ENCODE peak calls at places on chromosomes 11 and 22, in eight cellular contexts. N, H, R, C, A, E, S and O are unnamed samples.
A peak's percentile ranks its signal among the peaks of the same experiment; 100 is the strongest.

GRCh38 chr11:93225642-93226041 is 27.9 kb upstream of the SLC36A4 start:
- DNase-seq in E (peak; percentile 26), R (peak; percentile 17), S (peak; percentile 48), N (no peak), H (no peak), A (no peak), C (no peak), O (no peak)

GRCh38 chr11:117519590-117519989 is 191.9 kb downstream of the CEP164 start:
- DNase-seq in R (no peak), N (peak; percentile 59), S (no peak), A (no peak), C (no peak), E (no peak), H (no peak), O (no peak)

GRCh38 chr11:36367806-36368680 is 72.0 kb downstream of the PRR5L start:
- DNase-seq in C (no peak), A (no peak), E (no peak), N (no peak), R (no peak), S (peak; percentile 78), H (no peak), O (no peak)

GRCh38 chr11:6587360-6587953 is 16.0 kb downstream of the RRP8 start:
- DNase-seq in N (no peak), H (no peak), A (no peak), R (no peak), E (no peak), S (no peak), C (no peak), O (no peak)

GRCh38 chr11:65636108-65636809 is 1.6 kb upstream of the SIPA1 start:
- DNase-seq in H (no peak), A (no peak), E (no peak), C (no peak), R (no peak), S (no peak), N (no peak), O (no peak)

GRCh38 chr11:68447015-68447801 is 13.3 kb upstream of the PPP6R3 start:
- DNase-seq in R (peak; percentile 41), C (peak; percentile 59), H (peak; percentile 97), A (peak; percentile 61), S (peak; percentile 74), E (peak; percentile 80), N (no peak), O (no peak)

GRCh38 chr11:100739636-100740035 is 52.5 kb downstream of the ARHGAP42 start:
- DNase-seq in H (no peak), R (no peak), C (no peak), A (no peak), N (no peak), S (peak; percentile 93), E (peak; percentile 70), O (no peak)

GRCh38 chr11:3810951-3811350 is 2.6 kb downstream of the PGAP2 start:
- DNase-seq in N (no peak), R (no peak), S (no peak), E (no peak), C (no peak), H (no peak), A (no peak), O (no peak)

GRCh38 chr11:117875397-117876048 is 935 bp downstream of the FXYD6 start:
- DNase-seq in S (no peak), N (no peak), E (peak; percentile 34), C (no peak), A (no peak), R (peak; percentile 8), H (peak; percentile 72), O (no peak)

GRCh38 chr11:125223901-125224331 is 59.4 kb downstream of the PKNOX2 start:
- DNase-seq in R (no peak), N (no peak), H (no peak), S (no peak), E (no peak), A (no peak), C (no peak), O (no peak)

GRCh38 chr22:38751422-38752346 is 4.1 kb downstream of the SUN2 start:
- DNase-seq in E (peak; percentile 95), C (peak; percentile 82), S (no peak), H (no peak), A (peak; percentile 76), N (no peak), R (peak; percentile 68), O (no peak)

GRCh38 chr11:72723508-72723907 is 28.7 kb downstream of the ARAP1 start:
- DNase-seq in S (no peak), A (no peak), E (no peak), R (no peak), H (no peak), N (no peak), C (no peak), O (no peak)

GRCh38 chr11:36243641-36244040 is 45.6 kb downstream of the COMMD9 start:
- DNase-seq in N (no peak), E (no peak), A (no peak), C (no peak), R (no peak), H (no peak), S (no peak), O (no peak)

GRCh38 chr11:101881586-101881985 is 33.2 kb upstream of the CEP126 start:
- DNase-seq in A (no peak), S (no peak), N (no peak), E (no peak), C (no peak), R (no peak), H (no peak), O (no peak)

GRCh38 chr11:73188301-73188700 is 29.8 kb upstream of the P2RY2 start:
- DNase-seq in R (no peak), N (no peak), H (no peak), C (no peak), S (no peak), E (no peak), A (no peak), O (no peak)

GRCh38 chr11:96313163-96313562 is 29.8 kb downstream of the MAML2 start:
- DNase-seq in R (no peak), H (no peak), C (no peak), A (no peak), S (no peak), E (no peak), N (no peak), O (no peak)

GRCh38 chr11:102115557-102115956 is 5.3 kb downstream of the YAP1 start:
- DNase-seq in S (peak; percentile 53), A (no peak), C (no peak), H (peak; percentile 45), E (peak; percentile 6), R (no peak), N (no peak), O (no peak)

GRCh38 chr11:103067118-103067517 is 24.8 kb downstream of the DCUN1D5 start:
- DNase-seq in C (no peak), A (no peak), E (no peak), H (no peak), R (no peak), S (no peak), N (no peak), O (no peak)

GRCh38 chr11:73186294-73186850 is 31.7 kb upstream of the P2RY2 start:
- DNase-seq in N (no peak), A (no peak), C (no peak), R (no peak), S (no peak), E (no peak), H (no peak), O (no peak)

DNA sequence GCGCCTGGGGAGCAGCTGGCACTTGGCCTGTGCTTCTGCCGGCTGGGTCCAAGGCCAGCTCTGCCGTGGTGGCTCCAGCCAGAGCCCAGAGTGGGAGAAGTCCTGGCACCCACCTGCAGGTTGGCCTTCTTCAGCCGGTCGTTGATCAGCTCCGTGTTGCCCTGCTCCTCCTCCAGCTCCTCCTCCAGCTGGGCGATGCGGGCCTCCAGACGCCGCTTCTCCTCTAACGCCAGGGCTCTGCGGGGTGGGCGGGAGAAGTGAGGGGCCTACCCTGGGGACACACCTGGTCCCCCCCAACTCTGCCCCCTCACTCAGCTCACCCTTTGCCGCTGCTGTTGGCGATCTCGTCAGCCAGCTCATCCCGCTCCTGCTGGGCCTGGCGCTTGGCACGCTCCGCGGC is 32.6 kb downstream of the APOL1 start:
- DNase-seq in E (no peak), R (no peak), C (no peak), H (peak; percentile 32), A (no peak), N (no peak), S (no peak), O (no peak)
- H3K4me3 ChIP-seq in E (no peak overlapping the region), R (no peak overlapping the region), C (no peak overlapping the region), H (no peak overlapping the region), A (no peak overlapping the region), N (no peak overlapping the region), S (no peak overlapping the region), O (no peak overlapping the region)

GRCh38 chr11:120055646-120056045 is 82.3 kb downstream of the TRIM29 start:
- DNase-seq in R (no peak), A (no peak), S (peak; percentile 8), E (peak; percentile 23), C (peak; percentile 91), H (no peak), N (no peak), O (no peak)
- H3K4me3 ChIP-seq in R (no peak overlapping the region), A (no peak overlapping the region), S (no peak overlapping the region), E (no peak overlapping the region), C (no peak overlapping the region), H (no peak overlapping the region), N (no peak overlapping the region), O (no peak overlapping the region)

DNA sequence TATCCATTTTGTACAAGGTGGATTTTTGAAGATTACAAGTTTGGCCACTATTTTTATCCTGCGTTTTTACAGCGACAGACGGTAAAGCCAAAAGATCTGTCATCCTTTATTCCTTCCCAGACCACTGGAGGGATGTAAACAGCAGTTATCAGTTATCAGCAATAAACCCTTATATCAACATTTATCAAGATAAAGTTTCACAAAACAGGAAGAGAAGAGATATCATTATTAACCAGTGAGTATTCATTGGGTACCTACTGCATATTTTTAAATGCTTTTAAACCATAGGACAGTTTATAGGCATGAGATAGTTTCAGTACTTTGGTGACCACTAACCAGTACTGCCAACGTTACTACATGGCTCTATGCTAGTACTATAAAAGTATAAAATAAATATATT is 5.9 kb upstream of the REXO2 start:
- DNase-seq in H (no peak), N (no peak), A (no peak), E (no peak), S (no peak), C (no peak), R (no peak), O (no peak)
- H3K4me3 ChIP-seq in H (no peak overlapping the region), N (no peak overlapping the region), A (no peak overlapping the region), E (no peak overlapping the region), S (no peak overlapping the region), C (no peak overlapping the region), R (no peak overlapping the region), O (no peak overlapping the region)

GRCh38 chr11:64616817-64617216 is 25.8 kb downstream of the SLC22A12 start:
- DNase-seq in R (no peak), A (no peak), C (no peak), H (no peak), E (no peak), N (no peak), S (no peak), O (no peak)

GRCh38 chr11:64619811-64620285 is 28.8 kb downstream of the SLC22A12 start:
- DNase-seq in N (no peak), S (peak; percentile 75), E (no peak), C (no peak), H (peak; percentile 86), R (peak; percentile 78), A (no peak), O (no peak)

GRCh38 chr11:64621283-64622019 is 30.4 kb downstream of the SLC22A12 start:
- DNase-seq in R (peak; percentile 61), S (no peak), N (no peak), C (no peak), A (no peak), H (no peak), E (no peak), O (no peak)

GRCh38 chr11:64620286-64620962 is 29.4 kb downstream of the SLC22A12 start:
- DNase-seq in S (peak; percentile 11), A (no peak), R (peak; percentile 64), N (no peak), E (no peak), C (no peak), H (peak; percentile 49), O (no peak)

GRCh38 chr11:64619196-64619595 is 28.2 kb downstream of the SLC22A12 start:
- DNase-seq in C (no peak), S (no peak), N (no peak), R (no peak), E (no peak), A (no peak), H (no peak), O (no peak)
- H3K4me3 ChIP-seq in C (no peak overlapping the region), S (no peak overlapping the region), N (no peak overlapping the region), R (peak overlapping the region; percentile 46), E (no peak overlapping the region), A (no peak overlapping the region), H (no peak overlapping the region), O (no peak overlapping the region)